ENCODE peak calls at places on chromosomes 12 and 14, in six cellular contexts. One of them, this sample, is unnamed.

GRCh38 chr14:74941676-74942097 is 13.7 kb downstream of the PGF start:
- DNase-seq in activated gamma-delta T cell: no peak
- DNase-seq in pancreas: no peak
- DNase-seq in AG09319: no peak
- DNase-seq in activated B cell treated with CpG ODN at 0.5 μM for 24 hours: peak
- DNase-seq in HT1080: peak
- DNase-seq in this sample: no peak

GRCh38 chr14:84797326-84797725 is 732.6 kb upstream of the FLRT2 start:
- DNase-seq in activated gamma-delta T cell: no peak
- DNase-seq in pancreas: no peak
- DNase-seq in AG09319: no peak
- DNase-seq in activated B cell treated with CpG ODN at 0.5 μM for 24 hours: no peak
- DNase-seq in HT1080: no peak
- DNase-seq in this sample: no peak

GRCh38 chr12:12881495-12881894 is 9.9 kb upstream of the GPRC5A start:
- DNase-seq in activated gamma-delta T cell: no peak
- DNase-seq in pancreas: no peak
- DNase-seq in AG09319: no peak
- DNase-seq in activated B cell treated with CpG ODN at 0.5 μM for 24 hours: no peak
- DNase-seq in HT1080: peak
- DNase-seq in this sample: no peak

GRCh38 chr14:64998455-64998931 is 11.8 kb downstream of the FNTB start:
- DNase-seq in activated gamma-delta T cell: no peak
- DNase-seq in pancreas: no peak
- DNase-seq in AG09319: no peak
- DNase-seq in activated B cell treated with CpG ODN at 0.5 μM for 24 hours: no peak
- DNase-seq in HT1080: no peak
- DNase-seq in this sample: no peak

GRCh38 chr12:109389146-109389545 is 41.4 kb downstream of the MYO1H start:
- DNase-seq in activated gamma-delta T cell: no peak
- DNase-seq in pancreas: no peak
- DNase-seq in AG09319: no peak
- DNase-seq in activated B cell treated with CpG ODN at 0.5 μM for 24 hours: no peak
- DNase-seq in HT1080: peak
- DNase-seq in this sample: no peak

GRCh38 chr12:89343127-89343526 is 9.2 kb downstream of the DUSP6 start:
- DNase-seq in activated gamma-delta T cell: no peak
- DNase-seq in pancreas: peak
- DNase-seq in AG09319: no peak
- DNase-seq in activated B cell treated with CpG ODN at 0.5 μM for 24 hours: no peak
- DNase-seq in HT1080: no peak
- DNase-seq in this sample: no peak

GRCh38 chr12:45296046-45296586 is 80.2 kb downstream of the ANO6 start:
- DNase-seq in activated gamma-delta T cell: no peak
- DNase-seq in pancreas: no peak
- DNase-seq in AG09319: no peak
- DNase-seq in activated B cell treated with CpG ODN at 0.5 μM for 24 hours: no peak
- DNase-seq in HT1080: no peak
- DNase-seq in this sample: no peak

GRCh38 chr14:96037891-96038557 is 1.1 kb upstream of the C14orf132 start:
- DNase-seq in activated gamma-delta T cell: no peak
- DNase-seq in pancreas: no peak
- DNase-seq in AG09319: no peak
- DNase-seq in activated B cell treated with CpG ODN at 0.5 μM for 24 hours: no peak
- DNase-seq in HT1080: peak
- DNase-seq in this sample: no peak

GRCh38 chr14:101174522-101174838 is 271.0 kb upstream of the RTL1 start:
- DNase-seq in activated gamma-delta T cell: no peak
- DNase-seq in pancreas: no peak
- DNase-seq in AG09319: no peak
- DNase-seq in activated B cell treated with CpG ODN at 0.5 μM for 24 hours: no peak
- DNase-seq in HT1080: no peak
- DNase-seq in this sample: no peak

GRCh38 chr12:125092872-125093680 is 27.8 kb downstream of the AACS start:
- DNase-seq in activated gamma-delta T cell: no peak
- DNase-seq in pancreas: no peak
- DNase-seq in AG09319: peak
- DNase-seq in activated B cell treated with CpG ODN at 0.5 μM for 24 hours: no peak
- DNase-seq in HT1080: peak
- DNase-seq in this sample: no peak

GRCh38 chr12:109779382-109779781 is 53.8 kb downstream of the TRPV4 start:
- DNase-seq in activated gamma-delta T cell: no peak
- DNase-seq in pancreas: no peak
- DNase-seq in AG09319: no peak
- DNase-seq in activated B cell treated with CpG ODN at 0.5 μM for 24 hours: no peak
- DNase-seq in HT1080: peak
- DNase-seq in this sample: no peak

GRCh38 chr12:51323966-51324895 is at the start of gene BIN2:
- DNase-seq in activated gamma-delta T cell: peak
- DNase-seq in pancreas: peak
- DNase-seq in AG09319: no peak
- DNase-seq in activated B cell treated with CpG ODN at 0.5 μM for 24 hours: peak
- DNase-seq in HT1080: no peak
- DNase-seq in this sample: no peak

GRCh38 chr12:10395390-10395998 is 5.7 kb upstream of the KLRK1 start:
- DNase-seq in activated gamma-delta T cell: no peak
- DNase-seq in pancreas: no peak
- DNase-seq in AG09319: peak
- DNase-seq in activated B cell treated with CpG ODN at 0.5 μM for 24 hours: no peak
- DNase-seq in HT1080: peak
- DNase-seq in this sample: peak

GRCh38 chr12:26832817-26833691 is at the start of gene ITPR2:
- DNase-seq in activated gamma-delta T cell: peak
- DNase-seq in pancreas: peak
- DNase-seq in AG09319: peak
- DNase-seq in activated B cell treated with CpG ODN at 0.5 μM for 24 hours: peak
- DNase-seq in HT1080: peak
- DNase-seq in this sample: peak

GRCh38 chr12:47963340-47964040 is at the start of gene TMEM106C:
- DNase-seq in activated gamma-delta T cell: peak
- DNase-seq in pancreas: peak
- DNase-seq in AG09319: peak
- DNase-seq in activated B cell treated with CpG ODN at 0.5 μM for 24 hours: peak
- DNase-seq in HT1080: peak
- DNase-seq in this sample: peak

GRCh38 chr14:104894331-104895206 is 29.5 kb downstream of the CEP170B start:
- DNase-seq in activated gamma-delta T cell: no peak
- DNase-seq in pancreas: no peak
- DNase-seq in AG09319: no peak
- DNase-seq in activated B cell treated with CpG ODN at 0.5 μM for 24 hours: no peak
- DNase-seq in HT1080: no peak
- DNase-seq in this sample: no peak

GRCh38 chr14:89015016-89015415 is 190.6 kb downstream of the TTC8 start:
- DNase-seq in activated gamma-delta T cell: no peak
- DNase-seq in pancreas: no peak
- DNase-seq in AG09319: no peak
- DNase-seq in activated B cell treated with CpG ODN at 0.5 μM for 24 hours: no peak
- DNase-seq in HT1080: peak
- DNase-seq in this sample: no peak